ENCODE peak calls at places on chromosomes 2 and 18, in nine cellular contexts. G is NT2/D1; E is astrocyte; P is aorta; S is breast epithelium; Q is stomach; B is CD8-positive, alpha-beta memory T cell; W is fibroblast of lung; X is heart right ventricle. H is an unnamed sample. For H3K36me3, the result is how much of the 10 kb centered on the place peaks cover.

GRCh38 chr2:126877861-126878565 is 20.7 kb upstream of the TEX51 start:
- DNase-seq in G (no peak), E (no peak), P (no peak), S (no peak), Q (no peak), B (no peak), W (no peak), X (no peak), H (no peak)

GRCh38 chr2:224260605-224261004 is 141.3 kb downstream of the FAM124B start:
- DNase-seq in G (no peak), E (no peak), P (no peak), S (no peak), Q (no peak), B (no peak), W (peak), X (no peak), H (no peak)

GRCh38 chr2:202251494-202251893 is 13.1 kb upstream of the SUMO1 start:
- DNase-seq in G (no peak), E (no peak), P (no peak), S (no peak), Q (no peak), B (no peak), W (peak), X (peak), H (no peak)

GRCh38 chr2:179263460-179264237 is 983 bp downstream of the SESTD1 start:
- DNase-seq in G (peak), E (peak), P (peak), S (peak), Q (peak), B (no peak), W (peak), X (peak), H (peak)

GRCh38 chr18:7678801-7679200 is 111.7 kb downstream of the PTPRM start:
- DNase-seq in G (no peak), E (no peak), P (no peak), S (no peak), Q (no peak), B (no peak), W (no peak), X (no peak), H (no peak)

GRCh38 chr18:37265382-37265781 is 300.2 kb downstream of the CELF4 start:
- DNase-seq in G (no peak), E (no peak), P (no peak), S (no peak), Q (no peak), B (no peak), W (no peak), X (no peak), H (no peak)

GRCh38 chr2:205988274-205988673 is 97.7 kb downstream of the INO80D start:
- DNase-seq in G (no peak), E (no peak), P (no peak), S (no peak), Q (no peak), B (no peak), W (no peak), X (no peak), H (no peak)

GRCh38 chr18:57052759-57053158 is 94.1 kb upstream of the BOD1L2 start:
- DNase-seq in G (no peak), E (no peak), P (no peak), S (no peak), Q (no peak), B (no peak), W (no peak), X (no peak), H (no peak)

GRCh38 chr2:24538720-24539119 is 47.7 kb downstream of the NCOA1 start:
- DNase-seq in G (no peak), E (no peak), P (no peak), S (no peak), Q (no peak), B (no peak), W (no peak), X (no peak), H (no peak)

GRCh38 chr18:63218472-63218871 is 101.1 kb downstream of the BCL2 start:
- DNase-seq in G (no peak), E (no peak), P (no peak), S (no peak), Q (no peak), B (no peak), W (no peak), X (no peak), H (no peak)
- H3K36me3 ChIP-seq in G (under half), E (under half), P (under half), S (under half), Q (under half), B (under half), W (under half), X (under half), H (under half)

DNA sequence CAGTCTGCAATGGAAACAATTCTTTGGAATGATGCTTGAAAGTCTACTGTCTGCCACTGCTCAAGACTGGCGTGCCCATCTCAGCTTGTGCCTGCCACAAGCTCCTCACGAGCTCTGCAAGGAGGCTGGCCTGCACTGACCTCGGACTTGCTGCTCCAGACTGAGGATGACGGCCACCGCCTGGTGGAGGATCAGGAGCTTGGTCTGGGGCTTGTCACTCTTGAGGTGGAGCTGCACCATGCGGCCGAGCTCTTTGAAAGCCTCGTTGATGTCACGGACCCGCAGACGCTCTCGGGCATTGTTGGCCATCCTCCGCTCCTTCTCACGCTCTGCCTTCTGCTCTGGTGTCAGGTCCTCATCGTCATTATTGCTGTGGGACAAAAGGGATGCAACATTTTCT is 269.4 kb upstream of the CCDC68 start:
- DNase-seq in G (no peak), E (no peak), P (no peak), S (no peak), Q (no peak), B (no peak), W (no peak), X (no peak), H (no peak)
- H3K36me3 ChIP-seq in G (under half), E (under half), P (under half), S (under half), Q (under half), B (under half), W (under half), X (under half), H (under half)

DNA sequence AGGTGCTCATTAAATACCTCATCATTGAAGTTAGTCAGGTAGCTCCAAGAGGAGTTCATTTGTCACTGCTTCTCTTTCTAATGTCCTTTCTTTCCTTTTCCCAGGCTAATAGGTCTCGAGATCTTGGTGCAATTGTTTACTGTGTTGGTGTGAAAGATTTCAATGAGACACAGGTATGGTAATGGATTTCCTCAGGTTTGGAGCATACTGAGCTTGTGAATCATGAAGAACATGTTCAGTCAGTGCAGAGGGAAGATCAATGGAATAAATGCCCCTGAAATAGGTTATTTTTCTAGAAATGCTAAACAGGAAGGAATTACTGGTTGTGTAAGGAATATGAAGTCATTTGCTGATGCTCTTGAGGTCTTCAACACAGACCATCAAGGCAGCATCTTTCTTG is 62.5 kb downstream of the ANTXR1 start:
- DNase-seq in G (no peak), E (no peak), P (no peak), S (no peak), Q (no peak), B (no peak), W (no peak), X (no peak), H (peak)
- H3K36me3 ChIP-seq in G (half or more), E (under half), P (under half), S (under half), Q (under half), B (under half), W (under half), X (under half), H (under half)

GRCh38 chr2:208245746-208246145 is 9.1 kb downstream of the IDH1 start:
- DNase-seq in G (no peak), E (no peak), P (no peak), S (no peak), Q (no peak), B (no peak), W (no peak), X (no peak), H (no peak)
- H3K36me3 ChIP-seq in G (half or more), E (under half), P (under half), S (under half), Q (half or more), B (under half), W (under half), X (under half), H (under half)

DNA sequence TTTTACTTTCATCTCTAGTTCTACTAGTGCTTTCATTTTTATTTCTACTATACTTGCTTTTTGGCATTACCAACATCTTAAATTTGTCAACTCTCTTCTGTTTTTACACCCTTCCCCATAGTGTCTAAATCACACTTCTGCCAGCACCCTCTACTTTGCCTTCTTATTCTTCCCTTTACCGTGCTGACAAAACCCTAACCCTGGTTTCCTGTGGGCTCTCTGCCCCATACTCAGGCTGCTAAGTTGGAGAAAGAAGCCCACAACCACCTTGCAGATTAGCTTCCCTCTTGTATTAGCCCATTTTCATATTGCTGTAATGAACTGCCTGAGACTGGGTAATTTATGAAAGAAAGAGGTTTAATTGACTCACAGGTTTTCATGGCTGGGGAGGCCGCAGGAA is 24.8 kb downstream of the GIGYF2 start:
- DNase-seq in G (no peak), E (no peak), P (no peak), S (no peak), Q (no peak), B (no peak), W (no peak), X (no peak), H (no peak)
- H3K36me3 ChIP-seq in G (half or more), E (under half), P (under half), S (under half), Q (half or more), B (under half), W (under half), X (under half), H (under half)

DNA sequence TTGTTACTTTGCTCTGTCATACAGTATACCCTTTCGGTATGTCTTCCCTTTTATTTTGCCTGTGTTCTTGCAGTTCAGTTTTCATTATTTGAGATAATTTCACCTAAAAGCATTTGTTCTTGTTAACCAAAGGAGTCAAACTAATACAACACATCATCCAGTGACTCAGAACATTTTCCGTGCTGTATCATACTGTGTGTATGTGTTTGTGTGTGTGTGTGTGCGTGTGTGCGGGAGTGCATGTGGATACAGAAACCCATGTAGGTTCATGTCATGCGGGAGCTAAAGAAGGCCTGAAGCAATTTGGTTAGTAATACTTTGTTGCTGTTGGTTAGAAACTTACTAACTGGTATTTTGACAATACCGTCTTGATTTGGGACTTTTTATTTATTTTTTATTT is 60.0 kb downstream of the CEP192 start:
- DNase-seq in G (no peak), E (peak), P (no peak), S (no peak), Q (no peak), B (no peak), W (no peak), X (no peak), H (no peak)
- H3K36me3 ChIP-seq in G (half or more), E (under half), P (under half), S (under half), Q (half or more), B (under half), W (under half), X (under half), H (under half)

DNA sequence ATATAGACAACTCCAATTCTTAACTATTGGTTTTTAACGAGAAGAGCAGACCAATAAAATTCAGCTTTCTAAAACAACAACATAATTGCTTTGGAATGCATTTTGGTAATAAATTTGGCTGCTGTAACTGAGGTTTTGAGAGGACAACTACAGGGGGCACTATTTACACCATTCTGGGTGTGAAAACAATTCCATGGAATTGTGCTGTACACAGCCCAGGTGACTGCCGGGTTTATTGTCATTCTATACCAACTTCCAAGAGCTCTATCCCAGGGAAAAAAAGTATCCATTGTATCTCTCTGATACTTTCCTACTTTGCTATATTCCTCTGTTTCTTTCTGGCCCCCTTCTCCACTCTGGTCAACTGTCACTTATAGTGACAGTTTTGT is 38.4 kb downstream of the IRS1 start:
- DNase-seq in G (no peak), E (no peak), P (no peak), S (no peak), Q (no peak), B (no peak), W (no peak), X (no peak), H (no peak)
- H3K36me3 ChIP-seq in G (under half), E (under half), P (under half), S (under half), Q (under half), B (under half), W (under half), X (under half), H (under half)

GRCh38 chr2:208352644-208353567 is 53.7 kb upstream of the PTH2R start:
- DNase-seq in G (no peak), E (no peak), P (no peak), S (no peak), Q (no peak), B (no peak), W (no peak), X (no peak), H (no peak)
- H3K36me3 ChIP-seq in G (half or more), E (under half), P (under half), S (under half), Q (half or more), B (under half), W (under half), X (under half), H (under half)

H was measured in bronchial epithelial cell.